ENCODE peak calls at places on chromosomes 4 and X, in five cellular contexts. One of them, this sample, is unnamed.
A peak's percentile ranks its signal among the peaks of the same experiment; 100 is the strongest.

GRCh38 chrX:102711872-102712215 is 404 bp upstream of the GPRASP2 start:
- DNase-seq in mesenchymal stem cell: no peak
- DNase-seq in H9: no peak
- DNase-seq in H1: no peak
- DNase-seq in mesendoderm: no peak
- DNase-seq in this sample: no peak

GRCh38 chrX:134023851-134024281 is 38.5 kb upstream of the GPC3 start:
- DNase-seq in H1: no peak
- DNase-seq in H9: no peak
- DNase-seq in mesenchymal stem cell: peak; percentile 44
- DNase-seq in mesendoderm: no peak
- DNase-seq in this sample: no peak

GRCh38 chrX:49171752-49172279 is at the start of gene PLP2:
- DNase-seq in H1: no peak
- DNase-seq in H9: no peak
- DNase-seq in mesendoderm: no peak
- DNase-seq in mesenchymal stem cell: peak; percentile 67
- DNase-seq in this sample: peak; percentile 40

GRCh38 chrX:148380107-148380506 is 120.3 kb upstream of the AFF2 start:
- DNase-seq in mesenchymal stem cell: no peak
- DNase-seq in H1: no peak
- DNase-seq in mesendoderm: no peak
- DNase-seq in H9: no peak
- DNase-seq in this sample: no peak

GRCh38 chrX:40120838-40121580 is 23.3 kb upstream of the BCOR start:
- DNase-seq in mesendoderm: no peak
- DNase-seq in H1: no peak
- DNase-seq in H9: no peak
- DNase-seq in mesenchymal stem cell: no peak
- DNase-seq in this sample: no peak

GRCh38 chr4:7766086-7766485 is 173.6 kb downstream of the AFAP1 start:
- DNase-seq in H9: no peak
- DNase-seq in mesendoderm: no peak
- DNase-seq in mesenchymal stem cell: no peak
- DNase-seq in H1: no peak
- DNase-seq in this sample: no peak

GRCh38 chrX:130028196-130028595 is 45.8 kb downstream of the BCORL1 start:
- DNase-seq in mesendoderm: peak; percentile 16
- DNase-seq in H1: no peak
- DNase-seq in H9: no peak
- DNase-seq in mesenchymal stem cell: peak; percentile 29
- DNase-seq in this sample: peak; percentile 39

GRCh38 chrX:134870419-134870818 is 120.4 kb upstream of the SMIM10 start:
- DNase-seq in mesenchymal stem cell: no peak
- DNase-seq in H9: no peak
- DNase-seq in H1: no peak
- DNase-seq in mesendoderm: no peak
- DNase-seq in this sample: no peak

GRCh38 chr4:120071192-120071795 is 4.6 kb upstream of the MAD2L1 start:
- DNase-seq in mesenchymal stem cell: peak; percentile 71
- DNase-seq in H1: no peak
- DNase-seq in mesendoderm: peak; percentile 50
- DNase-seq in H9: no peak
- DNase-seq in this sample: peak; percentile 80

GRCh38 chr4:6372649-6373525 is 99.5 kb downstream of the PPP2R2C start:
- DNase-seq in mesenchymal stem cell: peak; percentile 5
- DNase-seq in H9: peak; percentile 77
- DNase-seq in H1: no peak
- DNase-seq in mesendoderm: peak; percentile 82
- DNase-seq in this sample: peak; percentile 28

GRCh38 chr4:13178621-13179020 is 305.5 kb downstream of the RAB28 start:
- DNase-seq in mesendoderm: no peak
- DNase-seq in H1: no peak
- DNase-seq in H9: no peak
- DNase-seq in mesenchymal stem cell: no peak
- DNase-seq in this sample: no peak

GRCh38 chrX:118839334-118839958 is 15.8 kb downstream of the ZCCHC12 start:
- DNase-seq in mesendoderm: peak; percentile 74
- DNase-seq in H9: peak; percentile 87
- DNase-seq in H1: peak; percentile 46
- DNase-seq in mesenchymal stem cell: peak; percentile 55
- DNase-seq in this sample: peak; percentile 6

GRCh38 chrX:138648570-138648969 is 62.9 kb downstream of the FGF13 start:
- DNase-seq in H9: no peak
- DNase-seq in mesenchymal stem cell: no peak
- DNase-seq in H1: no peak
- DNase-seq in mesendoderm: no peak
- DNase-seq in this sample: no peak

GRCh38 chr4:61992351-61992750 is 792.2 kb downstream of the ADGRL3 start:
- DNase-seq in mesendoderm: peak; percentile 9
- DNase-seq in mesenchymal stem cell: no peak
- DNase-seq in H9: peak; percentile 32
- DNase-seq in H1: no peak
- DNase-seq in this sample: no peak

GRCh38 chrX:13250831-13251612 is 68.8 kb downstream of the ATXN3L start:
- DNase-seq in H9: no peak
- DNase-seq in H1: no peak
- DNase-seq in mesenchymal stem cell: peak; percentile 93
- DNase-seq in mesendoderm: no peak
- DNase-seq in this sample: peak; percentile 94

GRCh38 chr4:20318011-20318898 is 66.5 kb downstream of the SLIT2 start:
- DNase-seq in mesendoderm: no peak
- DNase-seq in mesenchymal stem cell: peak; percentile 7
- DNase-seq in H9: no peak
- DNase-seq in H1: no peak
- DNase-seq in this sample: peak; percentile 32

GRCh38 chrX:40273356-40274050 is 175.7 kb upstream of the BCOR start:
- DNase-seq in mesendoderm: peak; percentile 69
- DNase-seq in mesenchymal stem cell: peak; percentile 76
- DNase-seq in H1: no peak
- DNase-seq in H9: no peak
- DNase-seq in this sample: peak; percentile 35

GRCh38 chrX:1592128-1592862 is 891 bp downstream of the AKAP17A start:
- DNase-seq in mesenchymal stem cell: peak; percentile 38
- DNase-seq in H1: no peak
- DNase-seq in H9: peak; percentile 66
- DNase-seq in mesendoderm: peak; percentile 69
- DNase-seq in this sample: peak; percentile 5

GRCh38 chr4:17580969-17581368 is 4.0 kb downstream of the LAP3 start:
- DNase-seq in mesenchymal stem cell: no peak
- DNase-seq in H1: no peak
- DNase-seq in H9: no peak
- DNase-seq in mesendoderm: no peak
- DNase-seq in this sample: peak; percentile 76

GRCh38 chrX:132114607-132115006 is 13.2 kb downstream of the FRMD7 start:
- DNase-seq in H1: no peak
- DNase-seq in mesendoderm: no peak
- DNase-seq in H9: no peak
- DNase-seq in mesenchymal stem cell: no peak
- DNase-seq in this sample: no peak

DNA sequence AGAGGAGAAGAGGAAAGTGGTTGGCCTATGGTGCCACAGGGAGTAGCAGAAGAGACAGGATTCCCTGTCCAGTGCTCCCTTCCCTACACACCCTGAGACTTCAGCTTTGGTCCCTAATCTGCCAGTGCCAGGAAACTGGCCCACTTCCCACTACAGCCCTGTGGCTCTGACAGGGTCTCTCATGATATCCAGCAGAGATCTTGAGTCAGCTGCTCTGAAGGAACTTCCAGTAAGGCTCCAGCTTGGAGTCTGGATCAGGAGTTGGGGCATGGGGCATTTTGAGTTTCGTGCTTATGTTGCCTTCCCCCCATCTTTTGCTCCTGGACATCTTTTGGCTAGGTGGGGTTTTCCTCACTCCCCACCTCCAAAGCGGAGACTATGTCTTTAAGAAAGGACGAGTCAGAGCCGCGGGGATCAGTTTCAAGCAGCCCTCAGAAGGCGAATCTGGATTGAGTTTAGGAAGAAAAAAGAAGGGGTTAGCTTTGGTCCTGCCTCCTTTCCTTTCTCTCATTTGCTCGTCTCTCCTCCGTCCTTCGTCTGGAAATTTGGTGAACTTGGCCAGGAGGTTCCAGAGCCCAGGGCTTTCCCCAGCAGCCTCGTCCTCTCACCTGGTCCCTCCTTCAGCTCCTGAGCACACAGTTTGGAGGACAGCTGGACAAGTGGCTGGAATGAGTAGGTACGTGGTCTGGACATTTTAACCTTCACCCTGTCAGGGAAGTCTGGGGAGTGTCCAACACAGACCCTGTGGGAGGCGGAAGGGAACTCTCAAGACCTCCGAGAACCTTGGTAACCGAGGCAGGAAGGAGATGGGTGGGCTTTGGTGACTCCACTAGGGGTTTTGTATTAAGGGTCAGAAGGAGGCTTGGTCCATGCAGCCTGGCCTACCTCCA is 104.4 kb downstream of the RTL5 start:
- DNase-seq in H1: no peak
- DNase-seq in H9: peak; percentile 10
- DNase-seq in mesendoderm: no peak
- DNase-seq in mesenchymal stem cell: no peak
- DNase-seq in this sample: no peak
- H2AK5ac ChIP-seq in H1: no peak overlapping the region
- H2AK5ac ChIP-seq in H9: no peak overlapping the region
- H2AK5ac ChIP-seq in mesendoderm: no peak overlapping the region
- H2AK5ac ChIP-seq in mesenchymal stem cell: no peak overlapping the region
- H2AK5ac ChIP-seq in this sample: peak overlapping the region; percentile 38

DNA sequence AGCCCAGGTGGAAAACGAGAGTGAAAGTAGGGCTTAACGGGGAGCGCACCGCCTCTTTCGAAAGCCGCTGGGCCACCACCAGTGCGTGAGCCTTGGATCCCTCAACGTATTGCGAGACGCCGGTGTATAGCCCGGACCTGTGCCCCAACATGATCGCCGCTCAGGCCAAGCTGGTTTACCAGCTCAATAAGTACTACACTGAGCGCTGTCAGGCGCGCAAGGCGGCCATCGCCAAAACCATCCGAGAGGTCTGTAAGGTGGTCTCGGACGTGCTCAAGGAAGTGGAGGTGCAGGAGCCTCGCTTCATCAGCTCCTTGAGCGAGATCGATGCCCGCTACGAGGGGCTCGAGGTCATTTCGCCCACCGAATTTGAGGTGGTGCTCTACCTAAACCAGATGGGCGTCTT is 933 bp downstream of the MAB21L2 start:
- DNase-seq in mesendoderm: peak; percentile 52
- DNase-seq in H9: peak; percentile 52
- DNase-seq in mesenchymal stem cell: peak; percentile 76
- DNase-seq in H1: no peak
- DNase-seq in this sample: peak; percentile 51
- H2AK5ac ChIP-seq in mesendoderm: no peak overlapping the region
- H2AK5ac ChIP-seq in H9: no peak overlapping the region
- H2AK5ac ChIP-seq in mesenchymal stem cell: no peak overlapping the region
- H2AK5ac ChIP-seq in H1: no peak overlapping the region
- H2AK5ac ChIP-seq in this sample: no peak overlapping the region

DNA sequence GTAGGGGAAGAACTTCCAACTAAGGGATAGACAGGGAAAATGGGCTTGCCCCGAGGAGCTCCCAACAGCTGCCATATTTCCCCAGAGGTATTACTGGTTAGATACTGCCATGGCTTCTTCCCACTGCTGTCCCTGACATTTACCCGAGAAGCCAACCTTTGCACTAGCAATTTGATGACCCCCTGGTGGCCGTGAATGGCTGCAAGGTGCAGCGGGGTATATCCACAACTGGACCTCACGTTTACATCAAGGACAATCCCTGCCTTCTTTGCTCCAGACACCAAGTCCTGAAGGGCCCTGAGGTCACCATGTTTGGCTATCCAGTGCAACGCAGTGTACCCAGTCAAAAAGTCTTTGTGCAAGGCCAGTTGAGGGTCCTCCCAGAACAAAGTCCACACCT is 2.3 kb downstream of the SOWAHB start:
- DNase-seq in mesendoderm: no peak
- DNase-seq in mesenchymal stem cell: no peak
- DNase-seq in H1: no peak
- DNase-seq in H9: peak; percentile 28
- DNase-seq in this sample: no peak
- H2AK5ac ChIP-seq in mesendoderm: no peak overlapping the region
- H2AK5ac ChIP-seq in mesenchymal stem cell: no peak overlapping the region
- H2AK5ac ChIP-seq in H1: no peak overlapping the region
- H2AK5ac ChIP-seq in H9: no peak overlapping the region
- H2AK5ac ChIP-seq in this sample: no peak overlapping the region

DNA sequence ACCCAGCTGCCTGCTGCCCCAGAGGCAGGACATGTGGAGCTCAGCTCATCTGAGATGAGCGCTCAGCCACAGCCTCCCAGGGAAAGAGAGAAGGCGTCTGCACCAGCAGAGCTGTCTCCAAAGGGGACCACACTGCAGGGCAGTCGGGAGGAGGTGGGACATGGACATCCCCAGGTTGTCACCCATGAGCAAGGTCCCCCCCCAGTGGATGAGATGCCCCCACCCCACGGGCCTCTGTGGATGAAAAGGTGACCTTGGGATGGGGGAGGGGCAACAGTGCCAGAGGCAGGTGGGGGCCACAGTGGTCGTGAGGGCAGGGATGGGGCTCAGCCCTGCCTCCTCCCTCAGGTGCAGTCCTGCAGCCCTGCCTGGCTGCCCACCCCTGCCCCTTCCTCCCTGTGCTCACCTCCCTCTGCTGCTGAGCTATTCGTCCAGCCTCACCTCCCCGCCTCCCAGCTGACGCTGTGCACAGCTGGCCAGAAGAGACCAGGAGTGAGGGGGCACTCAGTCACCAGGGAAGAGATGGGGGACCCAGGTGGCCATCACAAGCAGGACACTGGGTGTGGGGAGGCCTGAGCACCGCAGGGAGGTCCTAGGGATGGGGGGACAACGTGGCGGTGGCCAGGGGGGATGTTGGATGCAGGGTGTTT is 9.3 kb downstream of the NKX1-1 start:
- DNase-seq in mesendoderm: no peak
- DNase-seq in H9: no peak
- DNase-seq in H1: no peak
- DNase-seq in mesenchymal stem cell: no peak
- DNase-seq in this sample: no peak
- H2AK5ac ChIP-seq in mesendoderm: no peak overlapping the region
- H2AK5ac ChIP-seq in H9: no peak overlapping the region
- H2AK5ac ChIP-seq in H1: no peak overlapping the region
- H2AK5ac ChIP-seq in mesenchymal stem cell: no peak overlapping the region
- H2AK5ac ChIP-seq in this sample: no peak overlapping the region

GRCh38 chrX:71873459-71873833 is 37.2 kb upstream of the NHSL2 start:
- DNase-seq in H9: no peak
- DNase-seq in H1: no peak
- DNase-seq in mesendoderm: no peak
- DNase-seq in mesenchymal stem cell: no peak
- DNase-seq in this sample: no peak
- H2AK5ac ChIP-seq in H9: no peak overlapping the region
- H2AK5ac ChIP-seq in H1: no peak overlapping the region
- H2AK5ac ChIP-seq in mesendoderm: no peak overlapping the region
- H2AK5ac ChIP-seq in mesenchymal stem cell: no peak overlapping the region
- H2AK5ac ChIP-seq in this sample: no peak overlapping the region

This sample was measured in IMR-90.